ENCODE peak calls at places on chromosome 4, in nine cellular contexts. T is A549, F is cardiac muscle cell, J is upper lobe of left lung, W is heart left ventricle, E is ovary, V is brain microvascular endothelial cell, S is aorta, P is H9. M is an unnamed sample.
A peak's percentile ranks its signal among the peaks of the same experiment; 100 is the strongest.

GRCh38 chr4:125522992-125523391 is 208.2 kb downstream of the FAT4 start:
- DNase-seq in P (peak; percentile 63), E (no peak), F (no peak), J (peak; percentile 18), T (no peak), S (no peak), W (no peak), V (no peak), M (no peak)

GRCh38 chr4:169902658-169903345 is 123.4 kb downstream of the MFAP3L start:
- DNase-seq in W (no peak), S (no peak), F (no peak), E (no peak), T (no peak), P (peak; percentile 39), J (no peak), V (no peak), M (no peak)

GRCh38 chr4:55321707-55322264 is 24.3 kb upstream of the SRD5A3 start:
- DNase-seq in E (peak; percentile 59), T (peak; percentile 25), W (no peak), S (no peak), J (no peak), P (peak; percentile 56), F (peak; percentile 91), V (peak; percentile 85), M (no peak)

GRCh38 chr4:4578981-4579380 is 37.1 kb upstream of the STX18 start:
- DNase-seq in F (no peak), W (no peak), J (no peak), P (no peak), V (no peak), E (no peak), T (no peak), S (no peak), M (no peak)

GRCh38 chr4:108168672-108169562 is at the start of gene LEF1:
- DNase-seq in W (no peak), T (no peak), P (peak; percentile 74), F (peak; percentile 90), S (peak; percentile 75), J (peak; percentile 87), E (no peak), V (peak; percentile 32), M (peak; percentile 70)

GRCh38 chr4:24024157-24024556 is 134.3 kb upstream of the PPARGC1A start:
- DNase-seq in E (no peak), T (no peak), P (no peak), S (no peak), V (peak; percentile 35), W (no peak), F (no peak), J (no peak), M (no peak)

GRCh38 chr4:83138979-83139378 is 24.4 kb upstream of the PLAC8 start:
- DNase-seq in P (no peak), T (no peak), F (no peak), V (no peak), S (no peak), J (no peak), W (no peak), E (no peak), M (no peak)

GRCh38 chr4:8428288-8429097 is 12.0 kb downstream of the ACOX3 start:
- DNase-seq in F (peak; percentile 92), W (peak; percentile 96), J (peak; percentile 99), S (peak; percentile 97), V (peak; percentile 74), P (peak; percentile 92), T (peak; percentile 61), E (peak; percentile 82), M (peak; percentile 94)

GRCh38 chr4:149164282-149164681 is 651.4 kb downstream of the IQCM start:
- DNase-seq in J (no peak), T (no peak), F (peak; percentile 4), E (no peak), W (no peak), S (no peak), V (peak; percentile 83), P (peak; percentile 52), M (no peak)

GRCh38 chr4:158873795-158874359 is 105.1 kb downstream of the FNIP2 start:
- DNase-seq in P (no peak), V (peak; percentile 96), T (peak; percentile 17), S (no peak), J (no peak), E (no peak), F (no peak), W (no peak), M (no peak)

GRCh38 chr4:14695411-14695810 is 306.9 kb upstream of the CPEB2 start:
- DNase-seq in J (no peak), E (no peak), W (no peak), T (no peak), V (peak; percentile 22), S (no peak), F (no peak), P (no peak), M (no peak)

GRCh38 chr4:184166736-184167135 is 50.9 kb downstream of the ENPP6 start:
- DNase-seq in W (no peak), E (no peak), T (no peak), F (no peak), V (no peak), S (no peak), P (peak; percentile 71), J (no peak), M (no peak)

GRCh38 chr4:83618991-83619390 is 83.1 kb downstream of the GPAT3 start:
- DNase-seq in F (peak; percentile 28), W (no peak), S (no peak), V (no peak), T (no peak), P (no peak), J (no peak), E (no peak), M (no peak)

GRCh38 chr4:144903953-144904711 is 193.9 kb downstream of the ANAPC10 start:
- DNase-seq in W (no peak), F (no peak), E (no peak), J (no peak), T (no peak), S (no peak), V (peak; percentile 67), P (no peak), M (no peak)

GRCh38 chr4:42280327-42281095 is 116.8 kb upstream of the SHISA3 start:
- DNase-seq in J (no peak), S (no peak), V (peak; percentile 31), T (no peak), F (peak; percentile 35), P (no peak), E (no peak), W (no peak), M (no peak)

GRCh38 chr4:26822546-26822945 is 38.1 kb upstream of the STIM2 start:
- DNase-seq in T (no peak), E (no peak), V (no peak), W (no peak), F (no peak), P (no peak), S (no peak), J (no peak), M (no peak)
- H3K27ac ChIP-seq in T (no peak overlapping the region), E (no peak overlapping the region), V (no peak overlapping the region), W (no peak overlapping the region), F (no peak overlapping the region), P (no peak overlapping the region), S (no peak overlapping the region), J (peak overlapping the region; percentile 16), M (no peak overlapping the region)

GRCh38 chr4:80240976-80241375 is 25.5 kb upstream of the FGF5 start:
- DNase-seq in V (no peak), J (no peak), F (no peak), E (no peak), S (no peak), T (no peak), P (no peak), W (no peak), M (no peak)
- H3K27ac ChIP-seq in V (no peak overlapping the region), J (no peak overlapping the region), F (no peak overlapping the region), E (no peak overlapping the region), S (no peak overlapping the region), T (no peak overlapping the region), P (no peak overlapping the region), W (no peak overlapping the region), M (no peak overlapping the region)

DNA sequence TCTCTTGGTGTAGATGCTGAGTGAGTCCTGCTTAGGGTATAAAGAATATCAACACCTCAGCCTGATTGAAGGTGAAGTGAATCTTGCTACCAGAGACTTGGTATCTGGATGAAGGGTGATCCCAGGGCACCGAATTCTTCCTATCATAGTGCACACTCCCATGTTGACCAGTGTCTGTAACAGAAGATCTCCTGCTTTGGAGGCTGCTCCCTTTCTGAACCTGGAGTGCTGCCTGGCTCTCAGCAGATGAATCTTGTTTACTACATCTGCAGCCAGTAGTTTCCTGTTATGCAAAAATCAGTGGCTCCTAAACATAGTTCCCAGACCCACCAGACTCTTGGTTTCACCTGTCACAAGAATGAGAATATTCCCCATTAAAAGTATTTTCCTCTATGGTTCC is 191.7 kb upstream of the GK2 start:
- DNase-seq in F (no peak), S (no peak), E (no peak), V (no peak), W (no peak), J (no peak), T (no peak), P (no peak), M (no peak)
- H3K27ac ChIP-seq in F (no peak overlapping the region), S (no peak overlapping the region), E (no peak overlapping the region), V (no peak overlapping the region), W (no peak overlapping the region), J (no peak overlapping the region), T (no peak overlapping the region), P (no peak overlapping the region), M (no peak overlapping the region)

DNA sequence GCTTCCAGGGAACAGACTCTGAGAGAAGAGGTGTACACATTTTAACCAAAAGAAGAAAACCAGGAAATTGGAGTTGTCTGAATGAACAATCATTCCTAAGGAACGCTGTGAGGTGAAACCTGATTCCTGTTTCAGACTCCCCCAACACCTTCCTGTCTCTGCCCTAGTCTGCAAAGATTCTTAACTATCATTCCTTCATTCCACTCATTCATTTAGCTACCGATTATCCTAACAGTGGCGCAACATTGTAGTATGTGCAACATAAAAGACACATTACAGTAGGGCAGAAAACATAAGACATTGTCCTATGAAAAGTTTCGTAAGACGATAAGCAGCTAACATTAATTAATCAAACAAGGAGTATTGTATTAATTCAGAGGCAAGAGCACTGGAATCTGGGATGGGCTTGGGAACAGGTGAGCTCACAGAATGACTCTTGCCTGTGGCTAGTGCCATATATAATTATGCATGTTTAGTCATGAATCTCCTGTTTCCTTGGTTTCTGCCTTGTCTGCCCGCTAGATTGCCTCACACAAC is 23.8 kb upstream of the ADH7 start:
- DNase-seq in E (no peak), T (no peak), V (no peak), W (no peak), J (no peak), F (no peak), P (no peak), S (no peak), M (no peak)
- H3K27ac ChIP-seq in E (no peak overlapping the region), T (no peak overlapping the region), V (no peak overlapping the region), W (no peak overlapping the region), J (no peak overlapping the region), F (no peak overlapping the region), P (no peak overlapping the region), S (no peak overlapping the region), M (no peak overlapping the region)

GRCh38 chr4:153555730-153556440 is 89.7 kb downstream of the TMEM131L start:
- DNase-seq in E (peak; percentile 76), P (no peak), S (peak; percentile 92), T (no peak), F (peak; percentile 86), J (no peak), V (peak; percentile 89), W (peak; percentile 88), M (no peak)
- H3K27ac ChIP-seq in E (no peak overlapping the region), P (no peak overlapping the region), S (peak overlapping the region; percentile 90), T (no peak overlapping the region), F (no peak overlapping the region), J (no peak overlapping the region), V (no peak overlapping the region), W (peak overlapping the region; percentile 76), M (no peak overlapping the region)